ENCODE peak calls at places on chromosomes 7 and 10, in ten cellular contexts. O is NB4, S is Panc1, A is transverse colon, I is fibroblast of the aortic adventitia, B is AG10803, C is K562, E is cardiac fibroblast, P is neural progenitor cell, Z is choroid plexus epithelial cell. V is an unnamed sample.

GRCh38 chr7:17184805-17185689 is 113.4 kb upstream of the AHR start:
- DNase-seq in S (no peak), P (no peak), C (no peak), A (no peak), I (peak; percentile 73), O (no peak), B (peak; percentile 26), E (no peak), Z (peak; percentile 48), V (peak; percentile 14)

GRCh38 chr10:71796749-71797405 is 23.6 kb upstream of the VSIR start:
- DNase-seq in Z (no peak), S (no peak), P (no peak), O (peak; percentile 26), A (no peak), C (peak; percentile 52), E (no peak), I (no peak), B (no peak), V (no peak)

GRCh38 chr10:122707535-122707934 is 7.9 kb upstream of the C10orf120 start:
- DNase-seq in A (no peak), O (no peak), B (no peak), Z (no peak), C (no peak), I (no peak), S (no peak), E (no peak), P (no peak), V (no peak)

GRCh38 chr10:110618206-110618605 is 25.9 kb upstream of the RBM20 start:
- DNase-seq in B (no peak), P (no peak), A (no peak), I (no peak), Z (no peak), E (no peak), C (no peak), O (no peak), S (no peak), V (no peak)

GRCh38 chr7:12493407-12493806 is 77.1 kb upstream of the SCIN start:
- DNase-seq in A (no peak), O (no peak), C (peak; percentile 81), Z (peak; percentile 24), P (no peak), B (no peak), I (peak; percentile 69), E (peak; percentile 13), S (no peak), V (no peak)

GRCh38 chr10:36608251-36608650 is 517.1 kb upstream of the ANKRD30A start:
- DNase-seq in S (no peak), Z (peak; percentile 70), A (no peak), C (no peak), E (peak; percentile 54), O (no peak), P (no peak), I (peak; percentile 85), B (peak; percentile 56), V (no peak)

GRCh38 chr7:32058017-32058416 is 12.2 kb downstream of the PDE1C start:
- DNase-seq in P (no peak), C (no peak), S (no peak), B (no peak), O (no peak), E (peak; percentile 21), Z (no peak), I (peak; percentile 14), A (no peak), V (no peak)

GRCh38 chr7:106372595-106373318 is 88.0 kb upstream of the NAMPT start:
- DNase-seq in E (no peak), S (no peak), C (no peak), A (no peak), I (no peak), P (no peak), Z (no peak), O (no peak), B (no peak), V (no peak)

GRCh38 chr7:142940968-142941535 is 1.8 kb downstream of the LLCFC1 start:
- DNase-seq in C (no peak), E (no peak), B (no peak), I (no peak), O (no peak), S (no peak), P (no peak), Z (no peak), A (no peak), V (no peak)
- H3K4me3 ChIP-seq in C (no peak overlapping the region), E (no peak overlapping the region), B (no peak overlapping the region), I (no peak overlapping the region), O (no peak overlapping the region), S (no peak overlapping the region), P (no peak overlapping the region), Z (no peak overlapping the region), A (no peak overlapping the region), V (no peak overlapping the region)

DNA sequence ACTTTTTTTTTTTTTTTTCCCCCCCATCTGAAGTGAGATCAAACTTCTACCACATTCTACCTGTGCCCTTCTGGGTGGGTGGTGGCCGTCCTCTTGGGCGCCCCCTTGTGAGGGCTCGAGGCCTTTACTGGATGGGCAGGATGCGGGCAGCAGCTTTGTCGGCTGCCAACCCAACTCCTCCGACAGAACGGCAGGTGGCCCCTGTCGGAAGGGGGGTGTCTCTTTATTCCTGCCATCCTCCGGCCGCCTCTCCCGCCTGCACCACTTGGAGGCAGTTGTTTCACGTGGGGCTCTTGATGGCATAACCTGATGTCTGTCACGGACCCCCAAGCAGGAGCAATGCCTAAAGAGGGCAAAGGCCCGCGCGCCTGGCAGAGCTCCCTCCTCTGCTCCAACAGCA is 31.0 kb downstream of the AMZ1 start:
- DNase-seq in S (no peak), Z (no peak), P (peak; percentile 62), A (no peak), B (no peak), C (peak; percentile 30), O (peak; percentile 59), E (no peak), I (no peak), V (no peak)
- TF ChIP-seq CTCF in S (peak; percentile 92), Z (peak; percentile 51), P (peak; percentile 70), A (peak; percentile 25), B (peak; percentile 37), C (peak; percentile 46), O (peak; percentile 85), E (peak; percentile 30), I (peak; percentile 34), V (peak; percentile 54)

GRCh38 chr10:68333058-68333395 is 299 bp upstream of the PBLD start:
- DNase-seq in O (no peak), I (peak; percentile 83), S (no peak), P (no peak), A (no peak), Z (no peak), B (peak; percentile 76), C (no peak), E (no peak), V (no peak)

GRCh38 chr10:68334672-68335467 is 2.1 kb upstream of the PBLD start:
- DNase-seq in C (no peak), P (no peak), E (no peak), I (no peak), B (no peak), A (no peak), Z (no peak), S (no peak), O (no peak), V (no peak)

GRCh38 chr10:68333452-68333851 is 724 bp upstream of the PBLD start:
- DNase-seq in E (no peak), O (no peak), P (no peak), B (no peak), S (no peak), I (no peak), A (no peak), C (no peak), Z (no peak), V (no peak)

GRCh38 chr10:68332259-68333057 is at the start of gene PBLD:
- DNase-seq in O (peak; percentile 89), A (peak; percentile 77), P (peak; percentile 94), B (peak; percentile 76), E (peak; percentile 87), C (peak; percentile 94), I (peak; percentile 83), S (peak; percentile 64), Z (peak; percentile 83), V (no peak)

GRCh38 chr10:68333905-68334431 is 1.2 kb upstream of the PBLD start:
- DNase-seq in Z (no peak), P (no peak), O (no peak), C (no peak), S (no peak), B (no peak), E (no peak), A (no peak), I (no peak), V (no peak)
- H3K4me3 ChIP-seq in Z (peak overlapping the region; percentile 93), P (peak overlapping the region; percentile 90), O (peak overlapping the region; percentile 89), C (peak overlapping the region; percentile 66), S (peak overlapping the region; percentile 90), B (peak overlapping the region; percentile 93), E (peak overlapping the region; percentile 95), A (peak overlapping the region; percentile 73), I (peak overlapping the region; percentile 91), V (peak overlapping the region; percentile 80)

DNA sequence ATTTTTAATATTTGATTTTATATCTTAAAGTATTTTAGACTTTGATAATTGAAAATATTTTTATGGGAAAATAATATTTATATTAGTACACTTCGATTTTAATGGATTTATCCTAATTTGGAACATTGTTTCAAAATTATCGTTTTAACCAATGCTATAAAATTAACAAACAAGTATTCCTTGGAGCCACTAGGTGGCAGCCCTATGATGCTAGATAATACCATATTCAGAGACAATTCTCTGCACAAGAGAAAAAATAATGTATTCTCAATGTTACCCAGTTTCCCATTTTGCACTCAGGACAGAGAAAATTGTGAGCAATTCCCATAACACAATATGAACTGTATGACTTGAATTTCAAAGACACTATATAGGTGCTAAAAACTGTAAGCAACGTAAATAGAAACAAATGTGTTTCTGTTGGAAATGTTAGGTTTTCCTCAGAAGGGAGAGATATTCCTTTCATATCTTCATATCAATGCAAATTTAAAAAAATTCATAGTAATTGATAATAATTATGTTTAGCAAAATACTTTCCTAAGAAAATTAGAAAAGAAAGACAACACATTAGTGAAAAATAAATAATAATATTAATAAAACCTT is 237.8 kb downstream of the SEMA3E start:
- DNase-seq in C (peak; percentile 36), I (peak; percentile 78), O (peak; percentile 60), A (no peak), S (peak; percentile 61), E (peak; percentile 77), P (peak; percentile 74), Z (peak; percentile 80), B (peak; percentile 68), V (peak; percentile 11)
- TF ChIP-seq CTCF in C (peak; percentile 50), I (peak; percentile 66), O (peak; percentile 60), A (peak; percentile 37), S (peak; percentile 68), E (peak; percentile 58), P (peak; percentile 95), Z (peak; percentile 60), B (peak; percentile 83), V (peak; percentile 46)

GRCh38 chr10:73597346-73597745 is 6.2 kb upstream of the USP54 start:
- DNase-seq in A (no peak), B (no peak), E (no peak), P (no peak), S (no peak), I (no peak), O (no peak), C (no peak), Z (peak; percentile 42), V (no peak)

DNA sequence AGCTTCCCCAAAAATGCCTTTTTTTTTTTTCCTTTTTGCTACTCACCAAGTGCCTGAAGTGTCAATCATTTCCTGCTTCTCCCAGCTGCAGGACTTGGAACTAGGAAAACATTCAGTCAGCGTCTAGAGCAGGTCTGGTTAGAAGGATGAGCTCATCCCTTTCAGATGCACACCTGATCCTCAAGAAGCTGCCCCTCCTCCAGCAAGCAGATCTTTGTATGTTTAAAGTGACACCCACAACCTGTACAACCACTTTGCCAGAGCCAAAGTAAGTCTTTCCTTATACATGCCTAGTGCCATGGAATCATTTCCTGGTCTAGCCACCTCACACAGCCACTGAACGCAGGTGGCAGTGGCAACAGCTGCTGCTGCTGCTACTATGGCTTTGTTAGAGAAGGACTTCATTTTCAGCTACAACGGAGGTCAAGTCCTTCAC is 10.4 kb upstream of the USP54 start:
- DNase-seq in A (peak; percentile 71), O (no peak), B (no peak), S (no peak), P (no peak), Z (peak; percentile 19), C (no peak), E (no peak), I (no peak), V (no peak)
- H3K4me3 ChIP-seq in A (no peak overlapping the region), O (no peak overlapping the region), B (no peak overlapping the region), S (no peak overlapping the region), P (no peak overlapping the region), Z (no peak overlapping the region), C (no peak overlapping the region), E (no peak overlapping the region), I (no peak overlapping the region), V (no peak overlapping the region)